ENCODE peak calls at places on chromosomes 3 and 15, in nine cellular contexts. K, E, L, A, S, Q, F, I and N are unnamed samples.
A peak's percentile ranks its signal among the peaks of the same experiment; 100 is the strongest.

GRCh38 chr3:1808590-1808989 is 290.1 kb upstream of the CNTN4 start:
- DNase-seq in K (no peak), E (no peak), L (no peak), A (no peak), S (no peak), Q (no peak), F (no peak), I (no peak), N (no peak)

GRCh38 chr15:38176155-38176554 is 76.5 kb upstream of the SPRED1 start:
- DNase-seq in K (peak; percentile 77), E (no peak), L (no peak), A (peak; percentile 74), S (no peak), Q (no peak), F (peak; percentile 77), I (peak; percentile 4), N (no peak)

GRCh38 chr3:101925564-101925963 is 76.2 kb downstream of the NFKBIZ start:
- DNase-seq in K (no peak), E (no peak), L (no peak), A (no peak), S (no peak), Q (no peak), F (no peak), I (no peak), N (no peak)

GRCh38 chr3:50651875-50652529 is 22.7 kb upstream of the DOCK3 start:
- DNase-seq in K (no peak), E (no peak), L (no peak), A (no peak), S (no peak), Q (peak; percentile 26), F (no peak), I (peak; percentile 22), N (no peak)

GRCh38 chr3:111831840-111832239 is 27.2 kb upstream of the PHLDB2 start:
- DNase-seq in K (no peak), E (no peak), L (no peak), A (no peak), S (no peak), Q (no peak), F (no peak), I (peak; percentile 13), N (no peak)

GRCh38 chr3:147799601-147800000 is 390.4 kb downstream of the ZIC1 start:
- DNase-seq in K (no peak), E (no peak), L (no peak), A (no peak), S (no peak), Q (no peak), F (peak; percentile 20), I (no peak), N (no peak)

GRCh38 chr3:42683875-42684593 is 1.3 kb upstream of the KLHL40 start:
- DNase-seq in K (peak; percentile 94), E (peak; percentile 56), L (peak; percentile 65), A (peak; percentile 94), S (no peak), Q (peak; percentile 91), F (peak; percentile 97), I (peak; percentile 87), N (no peak)

GRCh38 chr3:15633159-15633558 is 31.6 kb downstream of the BTD start:
- DNase-seq in K (no peak), E (no peak), L (no peak), A (no peak), S (no peak), Q (no peak), F (no peak), I (no peak), N (no peak)

GRCh38 chr15:91849749-91850161 is 3.8 kb upstream of the SLCO3A1 start:
- DNase-seq in K (peak; percentile 79), E (no peak), L (no peak), A (no peak), S (no peak), Q (no peak), F (peak; percentile 81), I (peak; percentile 76), N (no peak)

GRCh38 chr15:25185156-25185710 is 230.4 kb downstream of the SNRPN start:
- DNase-seq in K (no peak), E (peak; percentile 19), L (peak; percentile 2), A (no peak), S (no peak), Q (peak; percentile 17), F (no peak), I (no peak), N (no peak)

GRCh38 chr3:146308222-146308621 is 57.3 kb upstream of the PLSCR4 start:
- DNase-seq in K (peak; percentile 84), E (no peak), L (no peak), A (peak; percentile 55), S (no peak), Q (no peak), F (peak; percentile 91), I (no peak), N (no peak)

GRCh38 chr3:136819784-136820640 is 1.1 kb downstream of the SLC35G2 start:
- DNase-seq in K (peak; percentile 68), E (peak; percentile 60), L (peak; percentile 66), A (peak; percentile 52), S (peak; percentile 65), Q (peak; percentile 70), F (peak; percentile 72), I (peak; percentile 68), N (peak; percentile 53)

GRCh38 chr3:78402720-78403119 is 1362.8 kb downstream of the ROBO2 start:
- DNase-seq in K (no peak), E (no peak), L (no peak), A (no peak), S (no peak), Q (no peak), F (no peak), I (no peak), N (no peak)

GRCh38 chr3:16873872-16874271 is 10.9 kb upstream of the PLCL2 start:
- DNase-seq in K (no peak), E (no peak), L (no peak), A (no peak), S (no peak), Q (no peak), F (no peak), I (no peak), N (no peak)

GRCh38 chr3:1190576-1190975 is 97.8 kb downstream of the CNTN6 start:
- DNase-seq in K (peak; percentile 27), E (no peak), L (no peak), A (no peak), S (no peak), Q (no peak), F (no peak), I (no peak), N (no peak)

GRCh38 chr15:93271871-93272270 is 182.9 kb upstream of the RGMA start:
- DNase-seq in K (no peak), E (no peak), L (no peak), A (no peak), S (no peak), Q (no peak), F (no peak), I (no peak), N (no peak)

GRCh38 chr15:57138260-57138895 is 219.9 kb downstream of the TCF12 start:
- DNase-seq in K (peak; percentile 88), E (no peak), L (no peak), A (peak; percentile 41), S (peak; percentile 28), Q (no peak), F (peak; percentile 80), I (peak; percentile 49), N (peak; percentile 50)

GRCh38 chr15:79540551-79540950 is 108.4 kb downstream of the MINAR1 start:
- DNase-seq in K (no peak), E (no peak), L (no peak), A (no peak), S (no peak), Q (no peak), F (no peak), I (peak; percentile 55), N (no peak)

GRCh38 chr15:79539426-79539825 is 107.3 kb downstream of the MINAR1 start:
- DNase-seq in K (no peak), E (no peak), L (no peak), A (no peak), S (no peak), Q (no peak), F (peak; percentile 4), I (no peak), N (no peak)

GRCh38 chr15:79541176-79541575 is 109.0 kb downstream of the MINAR1 start:
- DNase-seq in K (no peak), E (no peak), L (no peak), A (no peak), S (no peak), Q (no peak), F (no peak), I (no peak), N (no peak)

GRCh38 chr15:79543097-79543496 is 111.0 kb downstream of the MINAR1 start:
- DNase-seq in K (no peak), E (no peak), L (no peak), A (no peak), S (no peak), Q (no peak), F (no peak), I (no peak), N (no peak)
- TF ChIP-seq CTCF in K (no peak), E (no peak), L (no peak), A (no peak), S (no peak), Q (no peak), F (no peak), I (no peak), N (peak; percentile 15)

DNA sequence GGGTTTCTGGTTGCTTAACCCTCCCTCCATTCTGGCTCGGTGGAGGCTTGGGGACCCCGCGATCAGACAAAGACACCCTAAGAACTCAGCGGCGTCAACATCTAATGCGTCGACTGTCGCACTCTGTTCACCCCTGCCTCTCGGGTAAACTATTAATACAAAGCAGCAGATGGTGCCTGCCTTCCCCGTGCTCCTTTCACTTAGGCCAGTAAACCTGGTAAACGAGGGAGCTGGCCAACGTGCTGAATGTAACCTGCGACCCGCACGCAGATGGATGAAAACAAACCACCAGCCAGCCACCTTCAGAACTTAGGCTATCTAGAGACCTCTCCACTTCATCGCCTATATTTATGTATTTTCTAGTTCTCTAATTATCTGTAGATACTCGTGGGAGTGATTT is 848 bp upstream of the CADPS start:
- DNase-seq in K (peak; percentile 60), E (no peak), L (no peak), A (peak; percentile 21), S (peak; percentile 88), Q (peak; percentile 49), F (peak; percentile 39), I (peak; percentile 4), N (peak; percentile 79)
- TF ChIP-seq CTCF in K (no peak), E (no peak), L (no peak), A (no peak), S (no peak), Q (no peak), F (no peak), I (no peak), N (no peak)

DNA sequence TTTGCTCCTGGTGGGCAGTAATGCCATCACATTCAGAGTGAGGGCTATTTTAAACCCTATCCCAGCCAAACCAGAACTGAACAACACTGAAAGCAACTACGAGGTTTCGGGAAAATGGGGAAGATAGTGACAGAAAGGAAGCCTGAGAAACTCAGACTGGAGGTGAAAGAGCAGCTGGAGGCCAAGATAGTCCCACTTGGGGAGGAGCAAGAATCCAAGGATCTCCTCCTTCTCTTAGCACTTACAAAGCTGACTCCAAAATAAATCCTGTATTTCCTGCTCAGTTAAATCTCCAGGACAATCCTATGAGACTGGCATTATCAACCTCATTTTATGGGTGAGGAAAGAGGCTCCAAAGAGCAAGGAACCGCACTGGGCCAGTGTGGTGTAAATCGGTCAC is 14.1 kb upstream of the SETMAR start:
- DNase-seq in K (no peak), E (no peak), L (no peak), A (no peak), S (no peak), Q (no peak), F (no peak), I (no peak), N (no peak)
- TF ChIP-seq CTCF in K (no peak), E (no peak), L (no peak), A (no peak), S (no peak), Q (no peak), F (no peak), I (no peak), N (no peak)

GRCh38 chr3:126742057-126742456 is 38.0 kb downstream of the CHCHD6 start:
- DNase-seq in K (no peak), E (no peak), L (no peak), A (no peak), S (no peak), Q (no peak), F (no peak), I (no peak), N (no peak)
- TF ChIP-seq CTCF in K (no peak), E (no peak), L (no peak), A (no peak), S (no peak), Q (no peak), F (no peak), I (no peak), N (no peak)